ENCODE peak calls at places on chromosome 10, in four cellular contexts. Z is aorta; X is CD4-positive, alpha-beta memory T cell; C is cardiac muscle cell. Q is an unnamed sample. For H3K4me1, the result is how much of the 10 kb centered on the place peaks cover.

GRCh38 chr10:99513061-99513460 is 19.7 kb upstream of the NKX2-3 start:
- DNase-seq in Z (no peak), X (no peak), C (no peak), Q (no peak)

GRCh38 chr10:71889388-71889987 is 38.4 kb upstream of the PSAP start:
- DNase-seq in Z (no peak), X (no peak), C (no peak), Q (no peak)

GRCh38 chr10:95792874-95793285 is 36.9 kb downstream of the ENTPD1 start:
- DNase-seq in Z (peak), X (no peak), C (no peak), Q (no peak)

GRCh38 chr10:101956105-101956504 is 99.9 kb downstream of the ARMH3 start:
- DNase-seq in Z (no peak), X (no peak), C (no peak), Q (no peak)

GRCh38 chr10:124290095-124290795 is 128.5 kb downstream of the OAT start:
- DNase-seq in Z (peak), X (no peak), C (no peak), Q (peak)

GRCh38 chr10:86599041-86599440 is 55.3 kb upstream of the OPN4 start:
- DNase-seq in Z (no peak), X (no peak), C (no peak), Q (no peak)

GRCh38 chr10:108836362-108836761 is 1086.9 kb downstream of the XPNPEP1 start:
- DNase-seq in Z (no peak), X (no peak), C (no peak), Q (no peak)

GRCh38 chr10:78588194-78588811 is 480.5 kb upstream of the ZMIZ1 start:
- DNase-seq in Z (no peak), X (no peak), C (peak), Q (peak)

GRCh38 chr10:68752711-68753110 is 31.7 kb downstream of the CCAR1 start:
- DNase-seq in Z (no peak), X (no peak), C (no peak), Q (no peak)

GRCh38 chr10:84876116-84876999 is 548.0 kb downstream of the CCSER2 start:
- DNase-seq in Z (no peak), X (no peak), C (peak), Q (no peak)

GRCh38 chr10:71312840-71313789 is 5.9 kb upstream of the SLC29A3 start:
- DNase-seq in Z (peak), X (no peak), C (no peak), Q (peak)

GRCh38 chr10:133260895-133261725 is 15.6 kb downstream of the ADAM8 start:
- DNase-seq in Z (peak), X (peak), C (peak), Q (peak)

GRCh38 chr10:98481418-98481945 is 34.7 kb upstream of the HPS1 start:
- DNase-seq in Z (no peak), X (no peak), C (no peak), Q (no peak)

GRCh38 chr10:113776553-113776952 is 25.1 kb downstream of the PLEKHS1 start:
- DNase-seq in Z (no peak), X (no peak), C (no peak), Q (no peak)

GRCh38 chr10:23294638-23295247 is 49.9 kb downstream of the C10orf67 start:
- DNase-seq in Z (no peak), X (no peak), C (peak), Q (no peak)

GRCh38 chr10:6062101-6062771 is at the start of gene IL2RA:
- DNase-seq in Z (peak), X (peak), C (no peak), Q (no peak)

GRCh38 chr10:133442191-133442966 is 11.4 kb upstream of the SCART1 start:
- DNase-seq in Z (peak), X (no peak), C (no peak), Q (no peak)

GRCh38 chr10:27744478-27745379 is 890 bp downstream of the MKX start:
- DNase-seq in Z (peak), X (peak), C (peak), Q (peak)

GRCh38 chr10:8061274-8062211 is 7.1 kb downstream of the GATA3 start:
- DNase-seq in Z (no peak), X (peak), C (peak), Q (no peak)
- H3K4me1 ChIP-seq in Z (under half), X (half or more), C (under half), Q (under half)

GRCh38 chr10:110827410-110827809 is 44.3 kb upstream of the PDCD4 start:
- DNase-seq in Z (no peak), X (no peak), C (no peak), Q (no peak)
- H3K4me1 ChIP-seq in Z (under half), X (under half), C (under half), Q (under half)

GRCh38 chr10:69960606-69961167 is 92.0 kb upstream of the MACROH2A2 start:
- DNase-seq in Z (no peak), X (no peak), C (no peak), Q (no peak)

GRCh38 chr10:69961168-69961863 is 91.3 kb upstream of the MACROH2A2 start:
- DNase-seq in Z (no peak), X (no peak), C (no peak), Q (no peak)

GRCh38 chr10:69963178-69963834 is 89.3 kb upstream of the MACROH2A2 start:
- DNase-seq in Z (no peak), X (no peak), C (no peak), Q (no peak)

GRCh38 chr10:69962746-69963135 is 89.9 kb upstream of the MACROH2A2 start:
- DNase-seq in Z (no peak), X (no peak), C (no peak), Q (no peak)

GRCh38 chr10:69961864-69962745 is 90.5 kb upstream of the MACROH2A2 start:
- DNase-seq in Z (peak), X (no peak), C (no peak), Q (no peak)
- H3K4me1 ChIP-seq in Z (under half), X (under half), C (under half), Q (under half)

GRCh38 chr10:119638982-119639381 is 12.2 kb upstream of the BAG3 start:
- DNase-seq in Z (no peak), X (no peak), C (no peak), Q (no peak)
- H3K4me1 ChIP-seq in Z (under half), X (under half), C (under half), Q (under half)

GRCh38 chr10:61751599-61751998 is 88.9 kb downstream of the CABCOCO1 start:
- DNase-seq in Z (no peak), X (no peak), C (no peak), Q (no peak)
- H3K4me1 ChIP-seq in Z (under half), X (under half), C (under half), Q (under half)